ENCODE peak calls at places on chromosomes 5 and 9, in nine cellular contexts. W, A, K, X, Z, N, S, B and U are unnamed samples.

GRCh38 chr9:110148384-110148783 is 59.6 kb downstream of the C9orf152 start:
- DNase-seq in W (no peak), A (no peak), K (peak), X (no peak), Z (no peak), N (no peak), S (peak), B (no peak), U (no peak)

GRCh38 chr9:2271426-2271825 is 256.3 kb downstream of the SMARCA2 start:
- DNase-seq in W (peak), A (peak), K (peak), X (peak), Z (peak), N (no peak), S (no peak), B (no peak), U (no peak)

GRCh38 chr5:139658501-139658927 is 10.4 kb downstream of the CXXC5 start:
- DNase-seq in W (no peak), A (peak), K (no peak), X (no peak), Z (no peak), N (no peak), S (peak), B (no peak), U (no peak)

GRCh38 chr5:35518104-35518503 is 99.6 kb upstream of the SPEF2 start:
- DNase-seq in W (no peak), A (no peak), K (no peak), X (no peak), Z (no peak), N (no peak), S (no peak), B (no peak), U (no peak)

GRCh38 chr5:178384815-178385471 is 152.3 kb upstream of the PHYKPL start:
- DNase-seq in W (no peak), A (no peak), K (no peak), X (no peak), Z (no peak), N (no peak), S (no peak), B (no peak), U (no peak)

GRCh38 chr5:179414459-179415215 is 69.4 kb upstream of the ADAMTS2 start:
- DNase-seq in W (peak), A (no peak), K (no peak), X (no peak), Z (peak), N (no peak), S (no peak), B (no peak), U (no peak)

GRCh38 chr9:3977388-3977787 is 322.5 kb downstream of the GLIS3 start:
- DNase-seq in W (no peak), A (no peak), K (no peak), X (no peak), Z (no peak), N (no peak), S (no peak), B (no peak), U (no peak)

GRCh38 chr9:114278881-114279570 is 43.9 kb upstream of the ORM1 start:
- DNase-seq in W (no peak), A (peak), K (no peak), X (peak), Z (no peak), N (peak), S (peak), B (peak), U (no peak)

GRCh38 chr5:67165524-67166459 is 30.8 kb downstream of the CD180 start:
- DNase-seq in W (peak), A (peak), K (peak), X (peak), Z (peak), N (peak), S (peak), B (no peak), U (peak)

GRCh38 chr5:124157320-124157719 is 589.1 kb downstream of the ZNF608 start:
- DNase-seq in W (no peak), A (no peak), K (no peak), X (no peak), Z (no peak), N (no peak), S (no peak), B (no peak), U (no peak)

GRCh38 chr9:91296354-91296753 is 65.4 kb downstream of the AUH start:
- DNase-seq in W (no peak), A (no peak), K (no peak), X (no peak), Z (no peak), N (no peak), S (no peak), B (no peak), U (no peak)

GRCh38 chr9:38352716-38353334 is 39.7 kb upstream of the ALDH1B1 start:
- DNase-seq in W (no peak), A (no peak), K (no peak), X (no peak), Z (peak), N (no peak), S (no peak), B (no peak), U (no peak)

GRCh38 chr5:110639307-110639902 is 87.1 kb downstream of the TMEM232 start:
- DNase-seq in W (no peak), A (no peak), K (no peak), X (no peak), Z (no peak), N (no peak), S (peak), B (no peak), U (no peak)

GRCh38 chr5:111454198-111454606 is 58.1 kb downstream of the STARD4 start:
- DNase-seq in W (no peak), A (peak), K (no peak), X (no peak), Z (no peak), N (no peak), S (peak), B (no peak), U (no peak)

GRCh38 chr9:110895141-110895912 is 142.9 kb downstream of the LPAR1 start:
- DNase-seq in W (no peak), A (no peak), K (no peak), X (peak), Z (no peak), N (no peak), S (no peak), B (no peak), U (no peak)

GRCh38 chr5:172642511-172642910 is 1.4 kb downstream of the NEURL1B start:
- DNase-seq in W (no peak), A (no peak), K (no peak), X (peak), Z (no peak), N (no peak), S (peak), B (no peak), U (no peak)

GRCh38 chr5:34474573-34475021 is 181.5 kb upstream of the RAI14 start:
- DNase-seq in W (peak), A (peak), K (no peak), X (no peak), Z (no peak), N (no peak), S (peak), B (peak), U (peak)

GRCh38 chr5:77518304-77518703 is 26.2 kb upstream of the WDR41 start:
- DNase-seq in W (no peak), A (peak), K (no peak), X (no peak), Z (no peak), N (no peak), S (peak), B (no peak), U (peak)

GRCh38 chr9:115930472-115930871 is 223.1 kb upstream of the PAPPA start:
- DNase-seq in W (no peak), A (no peak), K (no peak), X (no peak), Z (no peak), N (no peak), S (peak), B (no peak), U (no peak)

GRCh38 chr5:1330146-1330846 is 14.6 kb downstream of the CLPTM1L start:
- DNase-seq in W (no peak), A (no peak), K (no peak), X (no peak), Z (no peak), N (no peak), S (no peak), B (no peak), U (no peak)

GRCh38 chr5:98248949-98249348 is 524.5 kb upstream of the RGMB start:
- DNase-seq in W (no peak), A (no peak), K (no peak), X (no peak), Z (no peak), N (no peak), S (peak), B (no peak), U (no peak)

GRCh38 chr9:108835831-108836230 is 20.0 kb downstream of the ACTL7B start:
- DNase-seq in W (no peak), A (no peak), K (no peak), X (no peak), Z (no peak), N (no peak), S (no peak), B (no peak), U (no peak)

GRCh38 chr5:23223846-23224245 is 283.6 kb upstream of the PRDM9 start:
- DNase-seq in W (no peak), A (no peak), K (no peak), X (no peak), Z (no peak), N (no peak), S (no peak), B (no peak), U (no peak)

GRCh38 chr9:76704601-76705204 is 59.5 kb upstream of the PCA3 start:
- DNase-seq in W (no peak), A (peak), K (no peak), X (no peak), Z (no peak), N (no peak), S (peak), B (peak), U (peak)

GRCh38 chr5:178287791-178288105 is 55.1 kb upstream of the PHYKPL start:
- DNase-seq in W (no peak), A (no peak), K (no peak), X (no peak), Z (no peak), N (no peak), S (no peak), B (no peak), U (no peak)

GRCh38 chr5:133487093-133487492 is 125.2 kb downstream of the FSTL4 start:
- DNase-seq in W (no peak), A (no peak), K (no peak), X (no peak), Z (peak), N (no peak), S (no peak), B (no peak), U (no peak)

GRCh38 chr5:74850016-74850415 is 16.2 kb downstream of the FAM169A start:
- DNase-seq in W (no peak), A (no peak), K (no peak), X (no peak), Z (no peak), N (no peak), S (no peak), B (no peak), U (no peak)

GRCh38 chr9:128243486-128244415 is 32.1 kb downstream of the GOLGA2 start:
- DNase-seq in W (no peak), A (no peak), K (no peak), X (no peak), Z (no peak), N (no peak), S (peak), B (no peak), U (no peak)

GRCh38 chr9:127311239-127311741 is 46.7 kb downstream of the GARNL3 start:
- DNase-seq in W (no peak), A (peak), K (no peak), X (peak), Z (peak), N (no peak), S (peak), B (peak), U (peak)

GRCh38 chr5:108681079-108681921 is 66.4 kb upstream of the FER start:
- DNase-seq in W (no peak), A (peak), K (no peak), X (peak), Z (peak), N (no peak), S (peak), B (peak), U (peak)
- TF ChIP-seq CTCF in W (peak), A (peak), K (peak), X (peak), Z (peak), N (peak), S (peak), B (peak), U (peak)

GRCh38 chr5:41519801-41520200 is 9.4 kb upstream of the PLCXD3 start:
- DNase-seq in W (no peak), A (no peak), K (no peak), X (no peak), Z (no peak), N (no peak), S (no peak), B (no peak), U (no peak)
- TF ChIP-seq CTCF in W (peak), A (peak), K (peak), X (no peak), Z (no peak), N (no peak), S (no peak), B (peak), U (no peak)

GRCh38 chr5:43063731-43064171 is 23.6 kb upstream of the ANXA2R start:
- DNase-seq in W (peak), A (peak), K (no peak), X (no peak), Z (no peak), N (no peak), S (no peak), B (peak), U (peak)

GRCh38 chr5:43066231-43066798 is 26.2 kb upstream of the ANXA2R start:
- DNase-seq in W (peak), A (peak), K (peak), X (peak), Z (peak), N (peak), S (peak), B (peak), U (peak)

GRCh38 chr5:43066799-43067741 is 27.0 kb upstream of the ANXA2R start:
- DNase-seq in W (peak), A (peak), K (peak), X (peak), Z (peak), N (peak), S (peak), B (peak), U (peak)

GRCh38 chr5:43065384-43066230 is 25.5 kb upstream of the ANXA2R start:
- DNase-seq in W (no peak), A (peak), K (peak), X (peak), Z (peak), N (peak), S (peak), B (peak), U (peak)

DNA sequence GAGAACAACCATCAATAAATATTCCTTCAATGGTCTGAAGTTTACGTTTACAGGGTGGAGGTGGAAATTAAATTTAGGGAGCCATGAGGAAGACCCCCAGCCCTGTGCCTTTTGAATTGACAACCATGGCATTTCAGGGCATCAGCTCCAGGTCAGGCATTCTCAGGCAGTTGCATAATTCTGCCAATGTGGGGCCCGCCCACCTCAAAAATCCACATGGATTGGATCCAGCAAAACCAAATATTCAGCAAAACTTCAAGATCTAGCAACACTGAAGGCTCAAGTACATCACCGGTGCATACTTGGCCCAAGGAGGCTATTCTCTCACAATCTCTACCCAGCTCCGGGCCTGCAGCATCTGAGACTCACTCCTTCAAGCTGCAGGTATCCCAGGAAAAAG is 21.2 kb upstream of the ANXA2R start:
- DNase-seq in W (no peak), A (no peak), K (no peak), X (no peak), Z (no peak), N (no peak), S (no peak), B (no peak), U (peak)
- TF ChIP-seq CTCF in W (no peak), A (no peak), K (no peak), X (no peak), Z (no peak), N (no peak), S (no peak), B (no peak), U (no peak)

GRCh38 chr9:135974220-135974573 is 13.0 kb upstream of the UBAC1 start:
- DNase-seq in W (no peak), A (no peak), K (no peak), X (no peak), Z (no peak), N (no peak), S (no peak), B (no peak), U (no peak)
- TF ChIP-seq CTCF in W (peak), A (peak), K (no peak), X (no peak), Z (no peak), N (no peak), S (no peak), B (no peak), U (no peak)

GRCh38 chr9:106731910-106732309 is 131.1 kb upstream of the ZNF462 start:
- DNase-seq in W (no peak), A (no peak), K (no peak), X (no peak), Z (no peak), N (peak), S (no peak), B (no peak), U (no peak)
- TF ChIP-seq CTCF in W (no peak), A (no peak), K (no peak), X (no peak), Z (no peak), N (no peak), S (no peak), B (no peak), U (no peak)